ENCODE peak calls at places on chromosomes 7 and 10, in four cellular contexts. F is GM23338, C is fibroblast of lung, T is astrocyte. A is an unnamed sample.

GRCh38 chr10:101319241-101319915 is 34.6 kb upstream of the BTRC start:
- DNase-seq in F (peak; percentile 76), C (no peak), T (peak; percentile 6), A (peak; percentile 12)

GRCh38 chr10:112880633-112881530 is 69.2 kb upstream of the TCF7L2 start:
- DNase-seq in F (no peak), C (no peak), T (no peak), A (no peak)

GRCh38 chr10:28082316-28082715 is 83.4 kb upstream of the ODAD2 start:
- DNase-seq in F (no peak), C (no peak), T (no peak), A (no peak)

GRCh38 chr7:87345962-87346371 is 503 bp downstream of the CROT start:
- DNase-seq in F (no peak), C (no peak), T (peak; percentile 14), A (no peak)

GRCh38 chr7:98802088-98802780 is 67.6 kb downstream of the TMEM130 start:
- DNase-seq in F (peak; percentile 25), C (peak; percentile 4), T (peak; percentile 79), A (peak; percentile 34)

GRCh38 chr7:2411049-2411448 is 7.6 kb downstream of the CHST12 start:
- DNase-seq in F (no peak), C (no peak), T (no peak), A (no peak)

GRCh38 chr7:130886438-130887135 is 152.6 kb upstream of the KLF14 start:
- DNase-seq in F (no peak), C (no peak), T (no peak), A (no peak)

GRCh38 chr7:80643336-80643925 is 5.0 kb downstream of the CD36 start:
- DNase-seq in F (no peak), C (no peak), T (no peak), A (peak; percentile 88)

GRCh38 chr7:98872328-98872924 is 2.6 kb upstream of the TMEM130 start:
- DNase-seq in F (peak; percentile 67), C (peak; percentile 26), T (no peak), A (no peak)

GRCh38 chr7:27163776-27164380 is 1.5 kb downstream of the HOXA9 start:
- DNase-seq in F (no peak), C (no peak), T (no peak), A (no peak)

GRCh38 chr7:27165655-27166474 is 528 bp upstream of the HOXA9 start:
- DNase-seq in F (peak; percentile 32), C (no peak), T (no peak), A (no peak)

GRCh38 chr7:27162930-27163775 is 2.2 kb downstream of the HOXA9 start:
- DNase-seq in F (no peak), C (no peak), T (no peak), A (no peak)

GRCh38 chr7:27165089-27165654 is at the start of gene HOXA9:
- DNase-seq in F (peak; percentile 54), C (peak; percentile 75), T (no peak), A (no peak)

GRCh38 chr7:27164381-27165088 is 802 bp downstream of the HOXA9 start:
- DNase-seq in F (peak; percentile 72), C (no peak), T (no peak), A (no peak)
- TF ChIP-seq EZH2 in F (peak; percentile 98), C (no peak), T (no peak), A (no peak)

GRCh38 chr7:39721919-39722597 is 98.7 kb downstream of the RALA start:
- DNase-seq in F (no peak), C (no peak), T (no peak), A (no peak)
- H3K27ac ChIP-seq in F (peak overlapping the region; percentile 16), C (no peak overlapping the region), T (no peak overlapping the region), A (peak overlapping the region; percentile 87)

DNA sequence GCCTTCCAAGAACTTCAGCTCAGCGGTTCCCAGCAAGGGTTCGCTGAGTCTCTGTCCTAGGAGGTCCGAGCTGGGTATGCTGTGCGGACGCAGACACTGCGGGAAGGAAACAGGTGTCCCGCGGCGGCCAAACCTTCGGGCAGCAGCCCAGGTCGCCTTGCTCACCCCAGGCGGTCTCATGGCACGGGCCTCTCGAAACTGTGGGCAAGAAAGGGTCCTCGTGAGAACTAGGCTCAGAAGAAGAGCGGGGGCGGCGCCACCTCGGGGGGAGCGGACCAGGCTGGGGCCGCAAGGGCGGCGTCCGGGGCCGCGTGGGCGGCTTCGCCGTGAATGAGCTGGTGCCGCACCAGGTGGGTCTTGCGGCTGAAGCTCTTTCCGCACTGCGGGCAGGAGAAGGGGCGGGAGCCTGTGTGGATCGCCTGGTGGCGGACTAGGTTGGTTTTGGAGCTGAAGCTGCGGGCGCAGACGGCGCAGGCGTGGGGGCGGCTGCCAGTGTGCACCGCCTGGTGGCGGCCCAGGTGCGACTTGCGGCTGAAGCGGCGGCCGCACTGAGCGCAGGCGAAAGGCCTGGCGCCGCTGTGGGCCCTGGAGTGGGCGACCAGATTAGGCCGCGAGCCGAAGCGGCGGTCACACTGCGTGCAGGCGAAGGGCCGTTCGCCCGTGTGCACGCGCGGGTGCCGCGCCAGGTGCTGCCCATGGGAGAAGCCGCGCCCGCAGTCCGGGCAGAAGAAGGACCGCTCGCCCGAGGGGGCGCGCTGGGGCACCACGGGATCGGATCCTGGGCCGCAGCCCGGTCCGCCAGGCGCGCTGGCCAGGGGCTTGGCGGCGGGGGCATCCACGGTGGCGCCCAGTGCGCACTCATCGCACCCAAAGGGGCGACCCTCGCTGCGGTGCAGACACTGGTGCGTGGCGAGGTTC is 8.6 kb downstream of the ZNF467 start:
- DNase-seq in F (peak; percentile 76), C (no peak), T (no peak), A (no peak)
- TF ChIP-seq EZH2 in F (peak; percentile 96), C (no peak), T (peak; percentile 93), A (no peak)

GRCh38 chr10:3406556-3406955 is 234.0 kb upstream of the PITRM1 start:
- DNase-seq in F (no peak), C (no peak), T (no peak), A (no peak)

GRCh38 chr10:3407208-3407607 is 234.6 kb upstream of the PITRM1 start:
- DNase-seq in F (no peak), C (peak; percentile 56), T (peak; percentile 22), A (no peak)

GRCh38 chr10:3409928-3410327 is 237.3 kb upstream of the PITRM1 start:
- DNase-seq in F (no peak), C (no peak), T (no peak), A (no peak)

GRCh38 chr10:3411044-3411443 is 238.5 kb upstream of the PITRM1 start:
- DNase-seq in F (no peak), C (no peak), T (no peak), A (no peak)

DNA sequence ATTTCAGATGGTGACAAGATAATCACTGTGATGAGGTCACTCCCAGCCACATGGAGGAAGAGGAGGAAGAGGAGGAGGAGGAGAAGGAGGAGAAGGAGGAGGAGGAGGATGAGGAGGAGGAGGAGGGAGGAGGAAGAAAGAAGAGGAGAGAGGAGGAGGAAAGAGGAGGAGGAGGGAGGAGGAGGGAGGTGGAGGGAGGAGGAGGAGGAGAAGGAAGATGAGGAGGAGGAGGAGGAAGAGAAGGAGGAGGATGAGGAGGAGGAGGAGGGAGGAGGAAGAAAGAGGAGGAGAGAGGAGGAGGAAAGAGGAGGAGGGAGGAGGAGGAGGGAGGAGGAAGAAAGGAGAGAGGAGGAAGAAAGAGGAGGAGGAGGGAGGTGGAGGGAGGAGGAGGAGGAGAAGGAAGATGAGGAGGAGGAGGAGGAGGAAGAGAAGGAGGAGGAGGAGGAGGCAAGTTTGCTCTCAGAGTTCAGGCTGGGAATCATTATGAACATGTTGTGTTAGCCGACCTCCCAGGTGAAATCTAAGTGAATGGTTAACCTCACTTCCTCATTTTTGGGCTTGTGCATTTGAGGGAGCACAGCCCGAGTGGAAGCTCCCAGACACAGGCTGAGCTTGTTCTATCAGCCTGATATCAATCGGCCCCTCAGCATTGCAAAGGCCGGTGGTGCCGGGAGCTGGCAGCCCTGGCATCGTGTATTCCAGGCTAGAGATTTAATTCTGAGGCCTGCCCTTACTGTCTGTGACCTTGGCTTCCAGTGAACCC is 236.2 kb upstream of the PITRM1 start:
- DNase-seq in F (no peak), C (no peak), T (no peak), A (no peak)
- H3K27ac ChIP-seq in F (no peak overlapping the region), C (no peak overlapping the region), T (no peak overlapping the region), A (no peak overlapping the region)

GRCh38 chr10:114281006-114281405 is 42.0 kb downstream of the VWA2 start:
- DNase-seq in F (no peak), C (no peak), T (no peak), A (no peak)
- TF ChIP-seq EZH2 in F (no peak), C (no peak), T (no peak), A (no peak)

GRCh38 chr10:46525824-46526681 is 30.4 kb downstream of the GPRIN2 start:
- DNase-seq in F (no peak), C (peak; percentile 35), T (peak; percentile 43), A (no peak)
- H3K27ac ChIP-seq in F (no peak overlapping the region), C (no peak overlapping the region), T (peak overlapping the region; percentile 81), A (no peak overlapping the region)

DNA sequence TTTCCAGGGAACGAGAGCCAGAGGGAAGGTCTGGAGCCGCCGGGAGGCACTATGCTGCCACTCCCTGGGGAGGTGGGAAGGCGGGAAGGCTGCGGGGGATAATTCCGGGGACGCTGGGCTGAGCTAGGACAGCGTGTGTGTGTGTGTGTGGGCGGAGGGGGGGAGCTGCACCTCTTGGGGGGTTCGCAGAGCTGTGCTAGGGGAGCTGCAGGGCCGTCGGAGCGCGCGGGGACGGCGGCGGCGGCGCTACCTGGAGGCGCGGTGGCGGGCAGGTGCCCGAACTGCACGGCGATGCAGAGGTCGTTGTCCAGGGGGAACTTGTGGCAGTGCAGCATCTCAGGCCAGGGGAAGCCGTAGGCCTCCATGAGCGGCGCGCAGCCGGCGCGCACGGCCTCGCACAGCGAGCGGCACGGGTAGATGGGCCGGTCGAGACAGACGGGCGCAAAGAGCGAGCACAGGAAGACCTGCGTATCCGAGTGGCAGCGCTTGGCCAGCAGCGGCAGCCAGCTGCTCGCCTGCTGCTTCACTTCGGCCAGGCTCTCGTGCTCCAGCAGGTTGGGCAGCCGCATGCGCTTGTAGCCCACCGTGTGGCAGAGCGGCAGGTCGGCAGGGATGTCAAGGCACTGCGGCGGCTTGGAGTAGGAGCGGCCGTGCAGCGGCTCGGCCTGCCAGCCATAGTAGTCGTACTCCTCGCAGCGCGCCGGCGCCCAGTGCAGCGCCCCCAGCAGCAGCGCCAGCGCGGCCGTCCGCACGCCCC is 566 bp downstream of the SFRP5 start:
- DNase-seq in F (peak; percentile 71), C (peak; percentile 9), T (peak; percentile 26), A (no peak)
- TF ChIP-seq EZH2 in F (peak; percentile 75), C (peak; percentile 89), T (peak; percentile 80), A (no peak)

DNA sequence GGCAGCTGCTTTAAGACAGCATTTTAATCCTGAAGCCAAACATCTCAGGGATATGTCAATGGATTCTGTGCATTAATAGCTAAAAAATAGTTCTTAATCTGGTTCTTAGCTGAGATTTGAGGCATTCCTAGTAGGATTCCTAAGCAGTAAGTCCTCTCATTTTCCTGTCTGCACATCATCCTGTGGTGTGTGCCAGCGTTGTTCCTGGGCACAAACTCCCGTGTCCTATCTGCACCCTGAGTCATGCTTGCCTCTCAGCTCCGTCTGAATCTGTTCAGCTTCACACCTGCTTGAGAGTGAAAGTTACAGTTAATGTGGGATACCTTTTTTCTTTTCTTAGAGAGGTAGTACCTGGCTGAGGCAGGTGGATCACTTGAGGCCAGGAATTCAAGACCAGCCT is 19.5 kb downstream of the BAG3 start:
- DNase-seq in F (no peak), C (no peak), T (no peak), A (no peak)
- H3K27ac ChIP-seq in F (no peak overlapping the region), C (no peak overlapping the region), T (no peak overlapping the region), A (no peak overlapping the region)

GRCh38 chr7:1246170-1246870 is 13.6 kb downstream of the UNCX start:
- DNase-seq in F (no peak), C (no peak), T (no peak), A (no peak)
- TF ChIP-seq EZH2 in F (peak; percentile 96), C (peak; percentile 64), T (peak; percentile 29), A (no peak)